ENCODE peak calls at places on chromosomes 5 and 9, in four cellular contexts. L is heart right ventricle, H is dorsolateral prefrontal cortex, S is psoas muscle. E is an unnamed sample.
A peak's percentile ranks its signal among the peaks of the same experiment; 100 is the strongest.

GRCh38 chr5:133214153-133214820 is 162.5 kb downstream of the HSPA4 start:
- DNase-seq in S (no peak), H (no peak), L (no peak), E (no peak)

GRCh38 chr9:138006576-138007233 is 129.1 kb downstream of the CACNA1B start:
- DNase-seq in L (peak; percentile 2), H (peak; percentile 24), S (peak; percentile 38), E (no peak)

GRCh38 chr5:178333821-178334481 is 101.3 kb upstream of the PHYKPL start:
- DNase-seq in H (no peak), L (no peak), S (peak; percentile 48), E (no peak)

GRCh38 chr9:37994639-37995347 is 74.2 kb downstream of the SHB start:
- DNase-seq in S (peak; percentile 93), L (peak; percentile 82), H (peak; percentile 94), E (no peak)

GRCh38 chr5:138021771-138022170 is 11.1 kb downstream of the FAM13B start:
- DNase-seq in H (no peak), L (no peak), S (no peak), E (no peak)

GRCh38 chr9:29556746-29557145 is 1983.5 kb upstream of the C9orf72 start:
- DNase-seq in L (no peak), H (no peak), S (no peak), E (no peak)

GRCh38 chr5:10229306-10230048 is 20.2 kb downstream of the ATPSCKMT start:
- DNase-seq in S (no peak), L (no peak), H (no peak), E (no peak)

GRCh38 chr9:130185494-130186005 is 13.3 kb downstream of the NCS1 start:
- DNase-seq in S (no peak), L (no peak), H (peak; percentile 64), E (no peak)

GRCh38 chr9:3296536-3296935 is 229.3 kb downstream of the RFX3 start:
- DNase-seq in H (no peak), S (no peak), L (no peak), E (no peak)

GRCh38 chr9:110116543-110116885 is 91.4 kb downstream of the C9orf152 start:
- DNase-seq in H (no peak), L (no peak), S (no peak), E (no peak)

GRCh38 chr5:151925396-151925750 is 722 bp upstream of the GLRA1 start:
- DNase-seq in L (no peak), H (peak; percentile 47), S (no peak), E (no peak)

GRCh38 chr5:80654054-80654390 is 430 bp upstream of the MSH3 start:
- DNase-seq in S (peak; percentile 53), H (no peak), L (no peak), E (no peak)

GRCh38 chr9:118896356-118897000 is 472.8 kb downstream of the BRINP1 start:
- DNase-seq in L (no peak), S (no peak), H (no peak), E (no peak)

GRCh38 chr5:119059740-119060255 is 11.1 kb upstream of the DMXL1 start:
- DNase-seq in H (no peak), L (no peak), S (no peak), E (no peak)

DNA sequence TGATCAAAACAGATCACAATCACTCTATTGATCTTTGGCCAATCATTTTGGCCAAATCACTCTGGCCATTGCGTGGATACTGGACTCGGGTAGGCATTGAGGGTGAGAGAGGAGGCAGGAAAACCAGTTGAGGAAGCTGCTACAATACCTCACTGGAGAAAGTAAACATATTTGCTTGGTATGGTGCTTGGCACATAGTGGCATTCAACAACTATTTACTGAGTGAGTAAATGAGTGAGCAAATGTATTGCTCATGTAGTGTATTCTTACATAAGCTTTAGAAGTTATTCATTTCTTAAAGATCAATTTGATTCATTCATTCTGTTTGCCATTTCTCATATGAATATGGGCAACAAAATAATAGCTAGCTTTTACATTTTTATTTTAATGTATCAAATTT is 4.0 kb upstream of the DEPDC1B start:
- DNase-seq in S (no peak), H (no peak), L (no peak), E (no peak)
- H3K27ac ChIP-seq in S (no peak overlapping the region), H (no peak overlapping the region), L (no peak overlapping the region), E (no peak overlapping the region)

DNA sequence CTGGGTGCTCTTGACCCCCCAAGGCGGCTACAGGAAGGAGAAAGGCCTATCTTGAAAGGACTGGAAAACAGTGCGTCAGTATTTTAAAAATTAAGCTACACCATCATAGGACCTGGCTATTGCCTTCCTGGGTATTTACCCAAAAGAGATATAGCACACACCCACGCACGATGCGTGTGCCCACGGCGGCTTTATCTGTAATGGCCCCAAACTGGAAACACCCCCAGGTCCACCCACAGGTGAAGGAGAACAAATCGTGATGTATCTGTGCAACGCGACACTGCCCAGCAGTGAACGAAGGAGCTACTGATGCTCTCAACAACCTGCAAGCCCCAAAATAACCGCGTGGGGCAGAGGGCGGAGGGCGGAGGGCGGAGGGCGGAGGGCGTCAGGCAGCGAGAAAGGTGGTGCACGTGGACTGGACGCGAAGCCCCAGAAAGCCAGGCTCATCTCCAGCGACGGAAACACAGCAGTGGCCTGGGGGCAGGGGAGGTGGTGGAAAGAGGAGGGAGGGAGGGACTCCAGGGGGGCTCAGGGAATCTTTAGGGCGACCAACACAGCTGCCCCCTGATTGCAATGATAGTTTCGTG is 12.4 kb upstream of the PTGDS start:
- DNase-seq in L (no peak), H (no peak), S (no peak), E (no peak)
- H3K4me3 ChIP-seq in L (no peak overlapping the region), H (no peak overlapping the region), S (no peak overlapping the region), E (no peak overlapping the region)

GRCh38 chr9:18909140-18910018 is 123.6 kb downstream of the SAXO1 start:
- DNase-seq in L (no peak), S (no peak), H (no peak), E (no peak)

GRCh38 chr9:18907927-18908625 is 124.9 kb downstream of the SAXO1 start:
- DNase-seq in L (no peak), H (no peak), S (no peak), E (no peak)

GRCh38 chr9:18905883-18906649 is 126.9 kb downstream of the SAXO1 start:
- DNase-seq in S (no peak), H (no peak), L (no peak), E (no peak)

GRCh38 chr9:18905033-18905882 is 127.8 kb downstream of the SAXO1 start:
- DNase-seq in H (no peak), L (no peak), S (no peak), E (no peak)

DNA sequence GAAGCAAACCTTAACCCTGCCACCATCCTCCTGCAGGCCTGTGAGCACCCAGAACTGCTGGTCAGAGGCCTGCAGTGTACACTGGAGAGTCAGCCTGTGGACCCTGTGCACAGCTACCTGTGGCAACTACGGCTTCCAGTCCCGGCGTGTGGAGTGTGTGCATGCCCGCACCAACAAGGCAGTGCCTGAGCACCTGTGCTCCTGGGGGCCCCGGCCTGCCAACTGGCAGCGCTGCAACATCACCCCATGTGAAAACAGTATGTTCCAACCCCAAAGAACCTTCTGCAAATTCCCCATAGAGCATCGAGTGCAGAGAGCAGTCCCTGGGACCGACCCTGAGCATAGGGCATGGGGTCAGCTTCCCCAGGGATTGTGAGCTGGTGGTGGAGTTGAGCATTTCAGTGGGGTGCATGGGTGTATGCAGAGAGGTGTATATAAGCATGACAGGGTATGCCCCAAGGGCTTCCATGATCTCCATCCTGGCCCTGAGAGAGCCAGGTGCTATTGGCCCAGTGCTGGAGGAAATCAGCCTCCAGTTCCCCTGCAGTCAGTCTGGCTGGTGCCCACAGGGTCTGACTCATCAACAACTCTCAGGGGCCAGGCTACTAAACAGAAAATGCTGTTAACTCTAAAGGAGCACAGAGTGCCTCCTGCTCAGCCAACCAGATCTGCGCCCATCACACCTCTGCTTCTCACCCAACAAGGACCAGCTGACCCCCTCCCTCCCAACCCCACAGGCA is 126.2 kb downstream of the SAXO1 start:
- DNase-seq in S (no peak), H (no peak), L (no peak), E (peak; percentile 74)
- H3K27ac ChIP-seq in S (no peak overlapping the region), H (no peak overlapping the region), L (no peak overlapping the region), E (no peak overlapping the region)

GRCh38 chr9:136852664-136853595 is 784 bp downstream of the MAMDC4 start:
- DNase-seq in L (no peak), S (peak; percentile 61), H (no peak), E (no peak)
- H3K4me3 ChIP-seq in L (no peak overlapping the region), S (no peak overlapping the region), H (no peak overlapping the region), E (no peak overlapping the region)

GRCh38 chr5:116142495-116142894 is 57.7 kb downstream of the COMMD10 start:
- DNase-seq in L (no peak), H (no peak), S (no peak), E (no peak)

GRCh38 chr5:116144103-116144502 is 59.3 kb downstream of the COMMD10 start:
- DNase-seq in H (no peak), S (no peak), L (no peak), E (no peak)

DNA sequence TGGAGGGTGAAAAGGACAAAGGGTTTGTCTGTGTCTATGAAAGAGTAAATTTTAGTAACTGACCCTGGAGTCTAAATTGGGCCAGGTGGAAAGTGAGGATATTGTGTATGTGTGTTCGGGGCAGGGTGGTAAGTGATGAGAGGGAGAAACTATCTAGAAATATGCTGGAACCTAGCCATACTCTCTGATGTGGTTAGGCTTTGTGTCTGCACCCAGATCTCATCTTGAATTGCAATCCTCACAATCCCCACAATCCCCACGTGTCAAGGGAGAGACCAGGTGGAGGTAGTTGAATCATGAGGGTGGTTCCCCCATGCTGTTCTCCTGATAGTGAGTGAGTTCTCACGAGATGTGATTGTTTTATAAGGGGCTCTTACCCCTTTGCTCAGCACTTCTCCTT is 60.6 kb downstream of the COMMD10 start:
- DNase-seq in S (no peak), H (no peak), L (no peak), E (no peak)
- H3K27ac ChIP-seq in S (no peak overlapping the region), H (no peak overlapping the region), L (no peak overlapping the region), E (no peak overlapping the region)

DNA sequence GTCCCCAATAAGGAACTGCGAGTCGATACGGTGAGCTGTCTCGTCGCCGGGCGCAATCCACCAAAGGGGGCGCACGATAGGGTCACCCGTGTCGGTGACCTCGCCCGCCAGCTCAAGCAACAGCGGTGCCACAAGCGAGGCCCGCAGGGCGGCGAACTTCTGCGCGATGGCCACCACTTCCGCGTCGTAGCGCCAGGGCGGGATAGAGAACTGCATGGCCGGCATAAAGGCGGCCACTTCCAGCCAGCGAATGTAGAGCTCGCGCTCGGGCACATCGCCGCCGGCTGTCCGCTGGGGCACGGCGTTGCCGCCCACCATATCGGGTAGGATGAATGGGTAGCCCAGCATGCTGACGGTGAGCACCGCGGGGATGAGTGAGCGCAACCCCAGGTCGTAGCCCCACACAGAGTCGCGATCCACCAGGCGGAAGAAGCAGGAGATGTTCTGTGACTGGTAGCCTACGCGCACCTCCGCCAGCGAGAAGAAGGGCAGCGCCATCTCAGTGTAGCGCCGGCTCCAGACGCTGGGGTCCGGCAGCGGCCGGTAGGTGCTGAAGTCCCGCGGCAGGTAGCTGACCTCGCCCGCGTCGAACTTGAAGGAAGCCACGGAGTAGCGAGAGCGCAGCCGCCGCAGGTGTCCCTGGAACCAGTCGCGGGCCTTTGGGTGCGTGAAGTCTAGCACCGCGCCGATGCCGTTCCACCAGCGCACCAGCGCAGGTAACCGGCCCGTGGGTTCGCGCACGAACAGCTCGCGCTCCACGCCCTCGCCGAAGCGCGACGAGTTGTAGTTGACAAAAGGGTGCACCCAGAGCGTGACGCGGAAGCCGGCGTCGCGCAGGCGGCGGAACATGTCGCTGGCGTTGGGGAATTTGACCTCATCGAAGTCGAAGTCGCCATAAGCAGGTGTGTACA is 5.5 kb downstream of the MYORG start:
- DNase-seq in H (no peak), L (no peak), S (no peak), E (no peak)
- H3K4me3 ChIP-seq in H (no peak overlapping the region), L (peak overlapping the region; percentile 6), S (no peak overlapping the region), E (peak overlapping the region; percentile 18)

GRCh38 chr9:19151425-19152159 is 24.3 kb upstream of the PLIN2 start:
- DNase-seq in S (no peak), L (no peak), H (no peak), E (no peak)
- H3K27ac ChIP-seq in S (no peak overlapping the region), L (no peak overlapping the region), H (no peak overlapping the region), E (no peak overlapping the region)